ENCODE peak calls at places on chromosomes 3 and 15, in ten cellular contexts. L is progenitor cell of endocrine pancreas, O is suprapubic skin, J is neural crest cell, M is mucosa of descending colon, U is M059J, B is mesendoderm, A is A549, I is glutamatergic neuron, H is adrenal gland. Z is an unnamed sample.

GRCh38 chr3:37514055-37514665 is 339.8 kb upstream of the LRRFIP2 start:
- DNase-seq in L (no peak), O (no peak), J (peak), M (no peak), U (no peak), B (no peak), A (no peak), I (no peak), H (no peak), Z (no peak)

GRCh38 chr3:194312743-194313281 is 38.3 kb downstream of the CPN2 start:
- DNase-seq in L (no peak), O (peak), J (no peak), M (peak), U (peak), B (no peak), A (no peak), I (peak), H (peak), Z (no peak)

GRCh38 chr15:58952751-58953150 is 19.3 kb upstream of the SLTM start:
- DNase-seq in L (no peak), O (no peak), J (no peak), M (no peak), U (peak), B (no peak), A (no peak), I (no peak), H (no peak), Z (no peak)

GRCh38 chr3:115341208-115341607 is 194.1 kb upstream of the ZBTB20 start:
- DNase-seq in L (no peak), O (no peak), J (no peak), M (no peak), U (peak), B (no peak), A (peak), I (no peak), H (no peak), Z (no peak)

GRCh38 chr15:41985236-41986160 is 13.1 kb upstream of the EHD4 start:
- DNase-seq in L (no peak), O (peak), J (no peak), M (no peak), U (no peak), B (no peak), A (no peak), I (no peak), H (no peak), Z (no peak)

GRCh38 chr3:8600457-8600856 is 44.1 kb downstream of the SSUH2 start:
- DNase-seq in L (no peak), O (no peak), J (no peak), M (no peak), U (no peak), B (no peak), A (no peak), I (no peak), H (no peak), Z (no peak)

GRCh38 chr3:61847784-61848462 is 286.6 kb downstream of the PTPRG start:
- DNase-seq in L (no peak), O (peak), J (no peak), M (peak), U (peak), B (peak), A (no peak), I (no peak), H (peak), Z (no peak)

GRCh38 chr3:113439576-113439975 is 1.7 kb downstream of the CFAP44 start:
- DNase-seq in L (no peak), O (no peak), J (no peak), M (no peak), U (peak), B (no peak), A (no peak), I (no peak), H (no peak), Z (no peak)

GRCh38 chr3:123442908-123443307 is 6.0 kb downstream of the ADCY5 start:
- DNase-seq in L (no peak), O (no peak), J (no peak), M (no peak), U (no peak), B (no peak), A (no peak), I (no peak), H (no peak), Z (no peak)

GRCh38 chr3:134190272-134190671 is 60.4 kb downstream of the RYK start:
- DNase-seq in L (no peak), O (no peak), J (no peak), M (no peak), U (no peak), B (no peak), A (no peak), I (no peak), H (no peak), Z (no peak)

GRCh38 chr3:58163234-58163633 is 47.5 kb downstream of the DNASE1L3 start:
- DNase-seq in L (no peak), O (no peak), J (no peak), M (no peak), U (no peak), B (no peak), A (no peak), I (no peak), H (no peak), Z (no peak)

GRCh38 chr15:48190932-48191573 is 412 bp upstream of the CTXN2 start:
- DNase-seq in L (peak), O (no peak), J (peak), M (peak), U (peak), B (peak), A (no peak), I (peak), H (peak), Z (peak)

GRCh38 chr3:45689787-45690145 is 570 bp downstream of the SACM1L start:
- DNase-seq in L (no peak), O (no peak), J (no peak), M (no peak), U (no peak), B (peak), A (no peak), I (no peak), H (no peak), Z (no peak)

GRCh38 chr3:46549408-46549904 is 16.6 kb downstream of the LRRC2 start:
- DNase-seq in L (no peak), O (no peak), J (no peak), M (no peak), U (no peak), B (peak), A (no peak), I (no peak), H (no peak), Z (no peak)

GRCh38 chr3:152021951-152022461 is 148.6 kb downstream of the SUCNR1 start:
- DNase-seq in L (no peak), O (no peak), J (no peak), M (no peak), U (peak), B (no peak), A (peak), I (no peak), H (no peak), Z (no peak)

GRCh38 chr3:45544024-45544718 is 50.4 kb upstream of the LIMD1 start:
- DNase-seq in L (no peak), O (no peak), J (no peak), M (no peak), U (no peak), B (no peak), A (no peak), I (no peak), H (no peak), Z (no peak)

GRCh38 chr15:79977431-79977940 is 6.5 kb upstream of the BCL2A1 start:
- DNase-seq in L (no peak), O (no peak), J (no peak), M (peak), U (peak), B (no peak), A (no peak), I (no peak), H (peak), Z (no peak)

GRCh38 chr15:55552461-55552860 is 35.7 kb downstream of the PYGO1 start:
- DNase-seq in L (no peak), O (no peak), J (no peak), M (no peak), U (no peak), B (no peak), A (no peak), I (no peak), H (no peak), Z (no peak)

GRCh38 chr15:71800835-71801745 is 9.3 kb upstream of the NR2E3 start:
- DNase-seq in L (peak), O (no peak), J (peak), M (peak), U (peak), B (peak), A (peak), I (no peak), H (peak), Z (peak)

GRCh38 chr15:79007066-79007465 is 62.2 kb upstream of the CTSH start:
- DNase-seq in L (peak), O (no peak), J (peak), M (peak), U (no peak), B (peak), A (peak), I (peak), H (no peak), Z (peak)

GRCh38 chr3:40432793-40433192 is 24.3 kb upstream of the RPL14 start:
- DNase-seq in L (no peak), O (no peak), J (no peak), M (no peak), U (peak), B (peak), A (no peak), I (no peak), H (no peak), Z (no peak)

GRCh38 chr3:114646521-114646920 is 352.7 kb downstream of the TIGIT start:
- DNase-seq in L (no peak), O (no peak), J (no peak), M (no peak), U (no peak), B (no peak), A (no peak), I (no peak), H (no peak), Z (no peak)

GRCh38 chr3:9795212-9795611 is 2.3 kb downstream of the ARPC4 start:
- DNase-seq in L (no peak), O (no peak), J (no peak), M (no peak), U (no peak), B (no peak), A (no peak), I (no peak), H (no peak), Z (no peak)

GRCh38 chr3:111338059-111338698 is 203.8 kb upstream of the CD96 start:
- DNase-seq in L (peak), O (no peak), J (peak), M (peak), U (peak), B (peak), A (peak), I (peak), H (peak), Z (peak)

GRCh38 chr15:52010633-52011595 is 8.1 kb upstream of the MAPK6 start:
- DNase-seq in L (no peak), O (no peak), J (no peak), M (no peak), U (peak), B (no peak), A (no peak), I (no peak), H (peak), Z (no peak)

GRCh38 chr3:186509423-186509822 is 34.8 kb downstream of the CRYGS start:
- DNase-seq in L (no peak), O (no peak), J (no peak), M (no peak), U (no peak), B (no peak), A (no peak), I (no peak), H (no peak), Z (no peak)

GRCh38 chr3:188257384-188257961 is 103.5 kb downstream of the LPP start:
- DNase-seq in L (no peak), O (no peak), J (no peak), M (no peak), U (no peak), B (no peak), A (no peak), I (no peak), H (no peak), Z (no peak)

GRCh38 chr3:12891985-12892839 is 50.8 kb upstream of the RPL32 start:
- DNase-seq in L (peak), O (no peak), J (peak), M (peak), U (peak), B (peak), A (peak), I (peak), H (no peak), Z (peak)

GRCh38 chr3:44825264-44825925 is 36.3 kb upstream of the TMEM42 start:
- DNase-seq in L (no peak), O (no peak), J (no peak), M (no peak), U (peak), B (no peak), A (no peak), I (no peak), H (no peak), Z (no peak)

GRCh38 chr15:69595009-69595825 is 142.6 kb downstream of the RPLP1 start:
- DNase-seq in L (no peak), O (peak), J (no peak), M (peak), U (peak), B (no peak), A (no peak), I (no peak), H (peak), Z (peak)

GRCh38 chr15:63942486-63943365 is 103.6 kb downstream of the DAPK2 start:
- DNase-seq in L (no peak), O (no peak), J (no peak), M (no peak), U (no peak), B (peak), A (no peak), I (no peak), H (no peak), Z (no peak)

GRCh38 chr15:92451225-92451825 is 57.6 kb downstream of the ST8SIA2 start:
- DNase-seq in L (no peak), O (no peak), J (no peak), M (no peak), U (peak), B (peak), A (no peak), I (no peak), H (no peak), Z (no peak)

GRCh38 chr3:52052831-52053306 is 3.5 kb downstream of the DUSP7 start:
- DNase-seq in L (no peak), O (peak), J (peak), M (peak), U (peak), B (peak), A (peak), I (no peak), H (peak), Z (peak)

GRCh38 chr3:23319913-23320312 is 116.8 kb downstream of the UBE2E2 start:
- DNase-seq in L (no peak), O (no peak), J (no peak), M (no peak), U (no peak), B (peak), A (no peak), I (no peak), H (no peak), Z (no peak)

GRCh38 chr3:88058322-88058592 is 548 bp downstream of the CGGBP1 start:
- DNase-seq in L (no peak), O (no peak), J (no peak), M (no peak), U (no peak), B (no peak), A (peak), I (no peak), H (no peak), Z (no peak)